ENCODE peak calls at places on chromosome 7, in six cellular contexts. One of them, this sample, is unnamed.

GRCh38 chr7:674454-675410 is 51.8 kb upstream of the DNAAF5 start:
- DNase-seq in HepG2: no peak
- DNase-seq in transverse colon: peak; percentile 26
- DNase-seq in ovary: peak; percentile 74
- DNase-seq in sigmoid colon: peak; percentile 93
- DNase-seq in stomach: no peak
- DNase-seq in this sample: no peak

GRCh38 chr7:4204530-4205165 is 477.4 kb upstream of the FOXK1 start:
- DNase-seq in HepG2: no peak
- DNase-seq in transverse colon: no peak
- DNase-seq in ovary: no peak
- DNase-seq in sigmoid colon: no peak
- DNase-seq in stomach: no peak
- DNase-seq in this sample: no peak

GRCh38 chr7:135704074-135704473 is 23.9 kb downstream of the SLC13A4 start:
- DNase-seq in HepG2: no peak
- DNase-seq in transverse colon: no peak
- DNase-seq in ovary: no peak
- DNase-seq in sigmoid colon: no peak
- DNase-seq in stomach: no peak
- DNase-seq in this sample: no peak

GRCh38 chr7:381211-382117 is 91.5 kb downstream of the FOXL3 start:
- DNase-seq in HepG2: no peak
- DNase-seq in transverse colon: no peak
- DNase-seq in ovary: no peak
- DNase-seq in sigmoid colon: no peak
- DNase-seq in stomach: peak; percentile 22
- DNase-seq in this sample: peak; percentile 71

GRCh38 chr7:816751-817671 is 15.3 kb upstream of the SUN1 start:
- DNase-seq in HepG2: no peak
- DNase-seq in transverse colon: peak; percentile 37
- DNase-seq in ovary: peak; percentile 57
- DNase-seq in sigmoid colon: peak; percentile 69
- DNase-seq in stomach: no peak
- DNase-seq in this sample: no peak

GRCh38 chr7:142431491-142431890 is 173.6 kb upstream of the PRSS58 start:
- DNase-seq in HepG2: no peak
- DNase-seq in transverse colon: no peak
- DNase-seq in ovary: no peak
- DNase-seq in sigmoid colon: no peak
- DNase-seq in stomach: no peak
- DNase-seq in this sample: no peak

GRCh38 chr7:10780400-10780747 is 193.3 kb upstream of the PHF14 start:
- DNase-seq in HepG2: no peak
- DNase-seq in transverse colon: no peak
- DNase-seq in ovary: no peak
- DNase-seq in sigmoid colon: no peak
- DNase-seq in stomach: no peak
- DNase-seq in this sample: no peak

GRCh38 chr7:129257168-129257567 is 32.3 kb downstream of the AHCYL2 start:
- DNase-seq in HepG2: no peak
- DNase-seq in transverse colon: no peak
- DNase-seq in ovary: no peak
- DNase-seq in sigmoid colon: no peak
- DNase-seq in stomach: no peak
- DNase-seq in this sample: no peak

GRCh38 chr7:13830604-13830915 is 158.9 kb downstream of the ETV1 start:
- DNase-seq in HepG2: no peak
- DNase-seq in transverse colon: no peak
- DNase-seq in ovary: no peak
- DNase-seq in sigmoid colon: no peak
- DNase-seq in stomach: no peak
- DNase-seq in this sample: no peak

GRCh38 chr7:2357165-2357564 is 2.5 kb downstream of the EIF3B start:
- DNase-seq in HepG2: no peak
- DNase-seq in transverse colon: no peak
- DNase-seq in ovary: no peak
- DNase-seq in sigmoid colon: no peak
- DNase-seq in stomach: no peak
- DNase-seq in this sample: no peak

GRCh38 chr7:130912910-130913720 is 179.1 kb upstream of the KLF14 start:
- DNase-seq in HepG2: peak; percentile 71
- DNase-seq in transverse colon: peak; percentile 79
- DNase-seq in ovary: peak; percentile 59
- DNase-seq in sigmoid colon: peak; percentile 86
- DNase-seq in stomach: peak; percentile 67
- DNase-seq in this sample: peak; percentile 84

GRCh38 chr7:17530249-17530648 is 231.8 kb downstream of the AHR start:
- DNase-seq in HepG2: no peak
- DNase-seq in transverse colon: no peak
- DNase-seq in ovary: no peak
- DNase-seq in sigmoid colon: no peak
- DNase-seq in stomach: no peak
- DNase-seq in this sample: no peak

GRCh38 chr7:116408166-116408565 is 91.4 kb upstream of the CAV2 start:
- DNase-seq in HepG2: no peak
- DNase-seq in transverse colon: no peak
- DNase-seq in ovary: no peak
- DNase-seq in sigmoid colon: no peak
- DNase-seq in stomach: no peak
- DNase-seq in this sample: no peak

GRCh38 chr7:158097106-158097505 is 490.5 kb downstream of the PTPRN2 start:
- DNase-seq in HepG2: no peak
- DNase-seq in transverse colon: no peak
- DNase-seq in ovary: no peak
- DNase-seq in sigmoid colon: peak; percentile 32
- DNase-seq in stomach: no peak
- DNase-seq in this sample: peak; percentile 35

GRCh38 chr7:100163871-100164270 is 4.5 kb downstream of the GAL3ST4 start:
- DNase-seq in HepG2: no peak
- DNase-seq in transverse colon: no peak
- DNase-seq in ovary: no peak
- DNase-seq in sigmoid colon: peak; percentile 35
- DNase-seq in stomach: no peak
- DNase-seq in this sample: no peak

DNA sequence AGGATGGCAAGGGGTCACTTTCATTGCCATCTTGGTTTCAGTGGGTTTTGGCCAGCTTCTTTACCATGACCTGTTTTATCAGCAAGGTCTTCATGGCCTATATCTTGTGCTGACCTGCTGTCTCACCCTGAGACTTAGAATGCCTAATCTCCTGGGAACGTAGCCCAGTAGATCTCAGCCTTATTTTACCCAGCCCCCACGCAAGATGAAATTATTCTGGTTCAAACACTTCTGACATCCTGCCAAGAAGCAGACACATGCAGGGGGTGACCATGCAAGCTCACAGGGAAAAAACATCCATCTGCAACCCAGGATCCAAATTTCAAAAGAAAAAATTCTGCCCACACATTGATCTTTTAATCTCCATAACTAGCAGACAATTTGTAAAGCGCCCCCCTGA is 88.4 kb upstream of the EEPD1 start:
- DNase-seq in HepG2: no peak
- DNase-seq in transverse colon: no peak
- DNase-seq in ovary: no peak
- DNase-seq in sigmoid colon: peak; percentile 4
- DNase-seq in stomach: no peak
- DNase-seq in this sample: no peak
- TF ChIP-seq EP300 in HepG2: no peak
- TF ChIP-seq EP300 in transverse colon: no peak
- TF ChIP-seq EP300 in ovary: no peak
- TF ChIP-seq EP300 in sigmoid colon: no peak
- TF ChIP-seq EP300 in stomach: no peak
- TF ChIP-seq EP300 in this sample: no peak

DNA sequence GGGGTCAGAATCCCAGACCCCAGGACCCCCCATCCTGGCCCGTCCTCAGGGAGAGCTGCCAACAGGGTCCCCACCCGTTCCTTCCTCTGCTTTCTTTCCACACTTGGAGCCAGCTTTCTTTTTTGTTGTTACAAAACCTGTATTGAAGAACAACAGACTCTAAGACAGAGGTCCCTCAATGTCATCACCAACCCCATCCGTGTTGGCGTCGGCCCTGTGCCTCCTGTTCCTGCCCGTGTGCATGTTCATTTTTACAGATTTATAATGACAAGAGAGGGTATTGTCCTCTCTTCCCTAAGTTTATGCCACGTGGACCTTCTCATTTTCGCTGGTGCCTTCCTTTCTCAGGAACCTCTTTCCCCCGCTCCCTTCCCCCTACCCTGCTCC is 88.2 kb upstream of the INSIG1 start:
- DNase-seq in HepG2: no peak
- DNase-seq in transverse colon: no peak
- DNase-seq in ovary: no peak
- DNase-seq in sigmoid colon: no peak
- DNase-seq in stomach: no peak
- DNase-seq in this sample: no peak
- TF ChIP-seq EP300 in HepG2: no peak
- TF ChIP-seq EP300 in transverse colon: no peak
- TF ChIP-seq EP300 in ovary: no peak
- TF ChIP-seq EP300 in sigmoid colon: no peak
- TF ChIP-seq EP300 in stomach: no peak
- TF ChIP-seq EP300 in this sample: no peak

GRCh38 chr7:110607050-110607862 is 483.7 kb upstream of the LRRN3 start:
- DNase-seq in HepG2: no peak
- DNase-seq in transverse colon: no peak
- DNase-seq in ovary: no peak
- DNase-seq in sigmoid colon: no peak
- DNase-seq in stomach: no peak
- DNase-seq in this sample: no peak

DNA sequence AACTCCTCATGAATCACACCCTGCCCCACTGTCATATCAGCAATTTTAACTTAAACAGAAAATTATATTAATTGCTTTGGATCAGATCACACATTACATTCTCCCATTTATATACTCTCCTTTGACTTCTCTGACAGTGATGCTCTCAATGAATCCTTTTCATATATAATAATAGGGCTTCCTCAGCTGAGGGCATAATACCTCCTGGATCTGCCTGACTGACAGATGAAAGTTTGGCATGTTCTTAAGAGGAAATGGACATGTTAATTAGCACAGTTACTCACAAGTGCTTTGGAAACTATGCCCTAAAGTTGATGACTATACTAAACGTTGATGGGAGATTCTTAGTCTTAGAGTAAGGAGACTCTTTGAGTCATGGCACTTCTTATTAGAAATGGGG is 478.2 kb upstream of the LRRN3 start:
- DNase-seq in HepG2: no peak
- DNase-seq in transverse colon: no peak
- DNase-seq in ovary: no peak
- DNase-seq in sigmoid colon: no peak
- DNase-seq in stomach: no peak
- DNase-seq in this sample: no peak
- TF ChIP-seq EP300 in HepG2: no peak
- TF ChIP-seq EP300 in transverse colon: no peak
- TF ChIP-seq EP300 in ovary: no peak
- TF ChIP-seq EP300 in sigmoid colon: no peak
- TF ChIP-seq EP300 in stomach: no peak
- TF ChIP-seq EP300 in this sample: no peak

GRCh38 chr7:90246184-90246583 is 1.2 kb downstream of the CFAP69 start:
- DNase-seq in HepG2: no peak
- DNase-seq in transverse colon: no peak
- DNase-seq in ovary: no peak
- DNase-seq in sigmoid colon: peak; percentile 69
- DNase-seq in stomach: no peak
- DNase-seq in this sample: peak; percentile 73

GRCh38 chr7:90244565-90244908 is 437 bp upstream of the CFAP69 start:
- DNase-seq in HepG2: no peak
- DNase-seq in transverse colon: no peak
- DNase-seq in ovary: no peak
- DNase-seq in sigmoid colon: no peak
- DNase-seq in stomach: no peak
- DNase-seq in this sample: no peak

GRCh38 chr7:90248706-90249105 is 3.7 kb downstream of the CFAP69 start:
- DNase-seq in HepG2: no peak
- DNase-seq in transverse colon: no peak
- DNase-seq in ovary: no peak
- DNase-seq in sigmoid colon: no peak
- DNase-seq in stomach: no peak
- DNase-seq in this sample: no peak

GRCh38 chr7:90242369-90243168 is 2.4 kb upstream of the CFAP69 start:
- DNase-seq in HepG2: no peak
- DNase-seq in transverse colon: no peak
- DNase-seq in ovary: no peak
- DNase-seq in sigmoid colon: no peak
- DNase-seq in stomach: no peak
- DNase-seq in this sample: no peak

DNA sequence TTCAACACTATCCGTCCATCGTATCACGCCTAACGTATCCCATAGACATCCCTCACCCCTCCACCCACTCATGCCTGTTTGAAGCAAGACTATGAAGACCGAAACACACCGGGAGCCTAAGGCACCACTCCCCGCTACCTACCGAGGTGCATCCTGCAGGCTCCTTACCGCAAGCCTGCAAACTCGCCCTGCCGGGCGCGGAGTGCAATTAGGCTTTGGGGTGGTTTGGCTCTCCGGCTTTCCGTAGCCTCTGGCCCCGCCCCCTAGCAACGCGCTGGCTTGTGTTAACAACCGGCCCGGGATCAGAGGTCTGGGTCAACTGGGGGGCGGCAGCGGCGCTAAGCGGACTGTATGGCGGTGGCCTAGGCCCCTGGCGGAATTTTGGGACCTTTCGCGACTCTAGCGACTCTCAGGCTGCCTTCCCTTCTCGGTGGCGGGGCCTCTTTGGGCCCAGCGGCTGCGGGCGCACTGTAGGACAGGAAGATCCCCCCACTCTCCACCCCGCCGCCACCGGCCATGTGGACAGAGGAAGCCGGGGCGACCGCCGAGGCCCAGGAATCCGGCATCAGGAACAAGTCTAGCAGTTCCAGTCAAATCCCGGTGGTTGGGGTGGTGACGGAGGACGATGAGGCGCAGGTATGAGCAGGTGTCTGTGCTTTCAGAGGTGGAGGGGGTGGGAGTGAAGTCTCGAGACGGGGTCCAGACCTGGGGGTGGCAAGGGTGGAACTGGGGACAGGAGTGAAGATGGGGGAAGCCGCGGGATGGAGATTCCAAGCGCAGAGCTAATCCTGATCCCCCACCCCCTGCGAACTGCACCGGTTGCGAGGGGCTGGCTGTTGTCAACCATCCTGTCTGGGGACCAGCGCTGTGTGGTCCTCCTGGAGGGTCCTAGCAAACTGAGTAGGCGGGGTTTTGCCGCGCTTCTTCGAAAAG is at the start of gene CFAP69:
- DNase-seq in HepG2: peak; percentile 78
- DNase-seq in transverse colon: peak; percentile 94
- DNase-seq in ovary: peak; percentile 93
- DNase-seq in sigmoid colon: peak; percentile 95
- DNase-seq in stomach: peak; percentile 92
- DNase-seq in this sample: peak; percentile 96
- TF ChIP-seq EP300 in HepG2: no peak
- TF ChIP-seq EP300 in transverse colon: no peak
- TF ChIP-seq EP300 in ovary: no peak
- TF ChIP-seq EP300 in sigmoid colon: no peak
- TF ChIP-seq EP300 in stomach: no peak
- TF ChIP-seq EP300 in this sample: no peak

DNA sequence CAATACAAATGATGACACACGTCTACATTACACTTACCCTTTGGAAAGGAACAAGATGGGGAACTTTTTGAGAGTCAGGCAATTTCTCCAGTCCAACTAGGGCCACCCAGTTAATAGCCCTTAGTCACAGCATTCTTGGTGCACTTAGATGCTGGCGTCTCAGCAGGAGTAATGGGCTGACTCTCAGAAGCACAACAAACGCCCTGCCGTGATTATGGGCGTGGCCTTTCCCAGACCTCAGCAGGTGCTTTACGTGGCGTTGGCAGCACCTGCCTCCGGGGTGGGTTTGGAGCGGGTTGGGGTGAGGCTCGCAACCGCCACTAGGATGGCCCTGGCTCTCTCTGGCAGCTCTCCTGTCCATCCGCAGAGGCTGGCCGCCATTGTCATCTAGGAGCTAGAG is 147.6 kb upstream of the SHH start:
- DNase-seq in HepG2: no peak
- DNase-seq in transverse colon: peak; percentile 69
- DNase-seq in ovary: no peak
- DNase-seq in sigmoid colon: peak; percentile 17
- DNase-seq in stomach: peak; percentile 23
- DNase-seq in this sample: no peak
- TF ChIP-seq EP300 in HepG2: no peak
- TF ChIP-seq EP300 in transverse colon: no peak
- TF ChIP-seq EP300 in ovary: no peak
- TF ChIP-seq EP300 in sigmoid colon: no peak
- TF ChIP-seq EP300 in stomach: no peak
- TF ChIP-seq EP300 in this sample: no peak

This sample was measured in suprapubic skin.